ENCODE peak calls at places on chromosomes 12 and 14, in four cellular contexts. M, P, N and R are unnamed samples.

GRCh38 chr12:14364583-14365271 is 755 bp upstream of the ATF7IP start:
- DNase-seq in M (no peak), P (no peak), N (no peak), R (no peak)

GRCh38 chr14:85535316-85535715 is 5.4 kb downstream of the FLRT2 start:
- DNase-seq in M (no peak), P (no peak), N (no peak), R (no peak)

GRCh38 chr14:35740215-35740614 is 68.9 kb downstream of the RALGAPA1 start:
- DNase-seq in M (no peak), P (no peak), N (no peak), R (no peak)

GRCh38 chr12:16421806-16422205 is 74.4 kb downstream of the MGST1 start:
- DNase-seq in M (no peak), P (no peak), N (no peak), R (no peak)

GRCh38 chr12:123268850-123269249 is 2.8 kb downstream of the CDK2AP1 start:
- DNase-seq in M (no peak), P (no peak), N (no peak), R (no peak)

GRCh38 chr14:102620413-102620812 is 28.0 kb downstream of the RCOR1 start:
- DNase-seq in M (no peak), P (no peak), N (no peak), R (no peak)

GRCh38 chr12:48925218-48925871 is at the start of gene FKBP11:
- DNase-seq in M (peak), P (peak), N (peak), R (no peak)

GRCh38 chr12:39451977-39452376 is 9.1 kb upstream of the KIF21A start:
- DNase-seq in M (no peak), P (no peak), N (no peak), R (no peak)

GRCh38 chr12:46265734-46266133 is 3.1 kb downstream of the SLC38A1 start:
- DNase-seq in M (no peak), P (no peak), N (no peak), R (no peak)

GRCh38 chr12:125167658-125168057 is 102.4 kb downstream of the AACS start:
- DNase-seq in M (no peak), P (no peak), N (no peak), R (no peak)

GRCh38 chr12:93727195-93727811 is 50.1 kb downstream of the CRADD start:
- DNase-seq in M (no peak), P (no peak), N (peak), R (no peak)

GRCh38 chr14:68664225-68664681 is 128.6 kb downstream of the ZFP36L1 start:
- DNase-seq in M (no peak), P (no peak), N (peak), R (no peak)

GRCh38 chr14:38554046-38554445 is 298.2 kb upstream of the CLEC14A start:
- DNase-seq in M (no peak), P (no peak), N (no peak), R (no peak)

GRCh38 chr14:68795602-68796417 is 2.9 kb upstream of the ZFP36L1 start:
- DNase-seq in M (no peak), P (peak), N (peak), R (no peak)

GRCh38 chr14:88793259-88793625 is 489 bp upstream of the EML5 start:
- DNase-seq in M (no peak), P (no peak), N (no peak), R (no peak)

GRCh38 chr12:70444903-70445302 is 78.8 kb downstream of the KCNMB4 start:
- DNase-seq in M (no peak), P (no peak), N (no peak), R (no peak)

GRCh38 chr12:62977419-62977818 is 42.5 kb upstream of the PPM1H start:
- DNase-seq in M (no peak), P (no peak), N (no peak), R (no peak)

GRCh38 chr12:42961395-42961794 is 371.8 kb upstream of the PRICKLE1 start:
- DNase-seq in M (peak), P (no peak), N (peak), R (peak)

GRCh38 chr12:104549820-104550480 is 93.2 kb downstream of the CHST11 start:
- DNase-seq in M (peak), P (no peak), N (no peak), R (peak)

GRCh38 chr14:35123388-35123703 is 994 bp downstream of the PRORP start:
- DNase-seq in M (no peak), P (no peak), N (no peak), R (no peak)

GRCh38 chr14:68246074-68246980 is 426.7 kb downstream of the RAD51B start:
- DNase-seq in M (no peak), P (peak), N (peak), R (no peak)

GRCh38 chr14:61280526-61281185 is 482 bp downstream of the TMEM30B start:
- DNase-seq in M (peak), P (peak), N (peak), R (no peak)
- TF ChIP-seq POLR2A in M (peak), P (no peak), N (peak), R (no peak)

GRCh38 chr12:6367969-6368892 is 7.1 kb downstream of the SCNN1A start:
- DNase-seq in M (no peak), P (no peak), N (no peak), R (no peak)
- TF ChIP-seq POLR2A in M (no peak), P (no peak), N (no peak), R (no peak)

DNA sequence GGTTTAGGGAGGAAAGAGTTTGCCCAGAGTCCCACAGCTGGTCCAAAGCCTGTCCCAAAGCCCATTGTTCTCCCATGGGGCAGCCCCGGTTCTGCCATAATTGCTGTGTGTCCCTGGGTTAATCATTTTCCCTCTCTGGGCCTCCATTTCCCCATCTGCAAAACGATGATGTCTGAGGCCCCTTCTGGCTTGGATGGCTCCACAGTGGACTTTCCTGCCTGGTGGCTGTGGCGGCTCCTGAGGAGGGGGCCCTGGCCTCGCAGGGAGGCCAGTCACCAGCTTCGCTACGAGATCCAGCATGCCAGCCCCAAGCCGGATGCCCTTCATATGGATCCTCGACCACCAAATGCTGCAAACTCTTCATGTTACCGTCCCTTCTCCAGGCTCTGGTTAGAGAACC is 37.5 kb upstream of the PPP1R13B start:
- DNase-seq in M (no peak), P (no peak), N (no peak), R (no peak)
- TF ChIP-seq POLR2A in M (no peak), P (no peak), N (no peak), R (no peak)

DNA sequence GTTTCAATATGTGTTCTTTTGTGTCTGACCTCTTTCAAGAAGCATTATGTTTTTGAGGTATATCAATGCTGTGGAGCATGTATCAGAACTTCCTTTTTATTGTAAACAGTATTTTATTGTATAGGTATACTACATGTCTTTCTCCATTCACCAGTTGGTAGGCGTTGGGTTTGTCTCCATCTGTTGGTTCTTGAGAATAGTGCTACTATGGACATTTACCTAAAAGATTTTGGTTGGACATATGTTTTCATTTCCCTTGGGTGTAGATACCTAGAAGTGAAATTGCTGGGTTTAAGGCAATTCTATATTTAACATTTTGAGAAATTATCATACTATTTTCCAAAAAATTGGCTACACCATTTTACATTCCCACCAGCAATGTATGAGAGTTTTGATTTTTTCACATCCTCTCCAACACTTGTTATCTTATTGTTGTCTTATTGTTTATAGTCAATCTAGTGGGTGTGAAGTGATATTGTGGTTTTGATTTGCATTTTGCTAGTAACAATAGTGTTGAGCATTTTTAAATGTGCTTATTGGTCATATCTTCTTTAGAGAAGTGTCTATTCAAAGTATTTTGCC is 409.2 kb downstream of the IPO8 start:
- DNase-seq in M (peak), P (no peak), N (no peak), R (peak)
- TF ChIP-seq POLR2A in M (no peak), P (no peak), N (no peak), R (no peak)

GRCh38 chr14:65228436-65228835 is 126.1 kb upstream of the MAX start:
- DNase-seq in M (no peak), P (no peak), N (no peak), R (no peak)
- TF ChIP-seq POLR2A in M (no peak), P (no peak), N (no peak), R (no peak)